ENCODE peak calls at places on chromosomes 1 and 21, in six cellular contexts. B is endothelial cell of umbilical vein, K is GM23338, Q is lower leg skin, L is sigmoid colon, D is brain microvascular endothelial cell. O is an unnamed sample.

GRCh38 chr1:213984387-213985180 is 3.2 kb upstream of the PROX1 start:
- DNase-seq in Q (no peak), D (no peak), L (no peak), K (peak), B (no peak), O (no peak)

GRCh38 chr1:162905759-162906158 is 44.8 kb upstream of the CCDC190 start:
- DNase-seq in L (no peak), K (no peak), B (peak), Q (no peak), D (peak), O (no peak)

GRCh38 chr1:178579562-178579961 is 66.7 kb downstream of the TEX35 start:
- DNase-seq in B (no peak), Q (no peak), L (no peak), K (no peak), D (no peak), O (no peak)

GRCh38 chr1:74513396-74513795 is 985 bp upstream of the LRRC53 start:
- DNase-seq in B (no peak), D (no peak), K (no peak), L (no peak), Q (no peak), O (no peak)

GRCh38 chr1:240705584-240705983 is 93.6 kb upstream of the GREM2 start:
- DNase-seq in D (peak), B (no peak), Q (peak), K (no peak), L (no peak), O (no peak)

GRCh38 chr1:149881876-149882275 is 17.5 kb upstream of the BOLA1 start:
- DNase-seq in L (no peak), Q (peak), D (no peak), K (no peak), B (no peak), O (no peak)

GRCh38 chr1:41661428-41662060 is 177.1 kb upstream of the EDN2 start:
- DNase-seq in B (peak), Q (no peak), K (peak), D (no peak), L (no peak), O (no peak)

GRCh38 chr1:27133158-27133557 is 21.8 kb downstream of the SLC9A1 start:
- DNase-seq in B (no peak), K (no peak), L (no peak), D (no peak), Q (no peak), O (no peak)

GRCh38 chr1:1776672-1777393 is 1.4 kb downstream of the NADK start:
- DNase-seq in K (no peak), B (no peak), Q (no peak), D (no peak), L (no peak), O (no peak)

GRCh38 chr1:19311503-19311930 is 427 bp downstream of the AKR7A2 start:
- DNase-seq in K (no peak), Q (no peak), L (peak), D (no peak), B (no peak), O (no peak)

GRCh38 chr1:32172621-32173245 is 6.7 kb upstream of the TXLNA start:
- DNase-seq in B (peak), L (no peak), D (no peak), K (no peak), Q (no peak), O (no peak)

GRCh38 chr1:156259805-156260204 is 11.9 kb upstream of the PAQR6 start:
- DNase-seq in D (no peak), B (no peak), Q (no peak), L (no peak), K (peak), O (no peak)

GRCh38 chr1:55081905-55082296 is 42.6 kb downstream of the PCSK9 start:
- DNase-seq in Q (no peak), L (no peak), K (no peak), B (peak), D (no peak), O (no peak)

GRCh38 chr1:6701437-6702153 is at the start of gene DNAJC11:
- DNase-seq in K (peak), Q (peak), L (peak), B (peak), D (peak), O (peak)

GRCh38 chr21:16454371-16454770 is 724.6 kb downstream of the USP25 start:
- DNase-seq in Q (no peak), L (no peak), D (no peak), B (peak), K (peak), O (no peak)

GRCh38 chr1:20290624-20291597 is at the start of gene VWA5B1:
- DNase-seq in K (peak), L (no peak), Q (no peak), B (no peak), D (no peak), O (no peak)

GRCh38 chr21:46168238-46168637 is 12.9 kb upstream of the FTCD start:
- DNase-seq in D (no peak), K (no peak), Q (peak), L (peak), B (no peak), O (no peak)

GRCh38 chr1:231337043-231337471 is 595 bp downstream of the EXOC8 start:
- DNase-seq in K (peak), L (peak), Q (no peak), D (no peak), B (no peak), O (no peak)

GRCh38 chr1:72283204-72284083 is 1.1 kb upstream of the NEGR1 start:
- DNase-seq in Q (peak), L (peak), B (peak), K (peak), D (peak), O (no peak)

GRCh38 chr1:111618953-111619634 is 495 bp upstream of the RAP1A start:
- DNase-seq in Q (no peak), K (peak), D (no peak), B (no peak), L (peak), O (no peak)

GRCh38 chr1:41440321-41441090 is 44.0 kb downstream of the EDN2 start:
- DNase-seq in B (no peak), K (no peak), D (no peak), L (no peak), Q (no peak), O (no peak)

GRCh38 chr1:100703716-100704115 is 15.8 kb upstream of the VCAM1 start:
- DNase-seq in Q (no peak), K (no peak), D (no peak), L (no peak), B (peak), O (no peak)

GRCh38 chr1:206757524-206758266 is 12.9 kb upstream of the IL19 start:
- DNase-seq in K (no peak), D (no peak), L (no peak), B (no peak), Q (no peak), O (no peak)

GRCh38 chr1:40309374-40310128 is 7.5 kb downstream of the COL9A2 start:
- DNase-seq in K (no peak), L (no peak), B (no peak), Q (peak), D (no peak), O (no peak)

GRCh38 chr1:170853867-170854266 is 81.5 kb upstream of the MROH9 start:
- DNase-seq in D (no peak), L (no peak), B (no peak), Q (no peak), K (no peak), O (no peak)

GRCh38 chr1:1088801-1089680 is 14.9 kb upstream of the RNF223 start:
- DNase-seq in Q (peak), D (no peak), K (no peak), B (no peak), L (no peak), O (no peak)

GRCh38 chr1:206469411-206469932 is 804 bp upstream of the IKBKE start:
- DNase-seq in D (no peak), Q (no peak), L (no peak), B (no peak), K (peak), O (no peak)

GRCh38 chr1:7389786-7390603 is 381.1 kb upstream of the VAMP3 start:
- DNase-seq in B (peak), Q (peak), K (no peak), L (peak), D (no peak), O (no peak)

GRCh38 chr1:161185282-161185682 is 8.0 kb upstream of the B4GALT3 start:
- DNase-seq in K (no peak), L (peak), B (peak), Q (peak), D (no peak), O (peak)

DNA sequence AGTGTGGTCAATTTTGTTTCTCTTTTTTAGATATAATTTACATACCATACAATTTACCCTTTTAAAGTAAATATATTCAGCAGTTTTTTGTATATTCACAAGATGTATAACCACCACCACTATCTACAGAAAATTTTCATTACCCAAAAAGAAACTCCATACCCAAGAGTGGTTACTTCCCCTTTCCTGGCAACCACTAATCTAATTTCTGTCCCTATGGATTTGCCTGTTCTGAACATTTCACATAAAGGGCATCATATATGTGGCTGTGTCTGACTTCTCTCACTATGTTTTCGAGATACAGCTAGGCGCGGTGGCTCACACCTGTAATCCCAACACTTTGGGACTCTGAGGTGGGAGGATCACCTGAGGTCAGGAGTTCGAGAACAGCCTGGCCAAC is 13.6 kb downstream of the PACC1 start:
- DNase-seq in L (no peak), Q (peak), B (no peak), D (no peak), K (no peak), O (no peak)
- H3K4me3 ChIP-seq in L (no peak), Q (no peak), B (no peak), D (no peak), K (no peak), O (no peak)

GRCh38 chr1:153774036-153774435 is 1.2 kb upstream of the SLC27A3 start:
- DNase-seq in D (no peak), K (no peak), Q (no peak), L (no peak), B (peak), O (no peak)

GRCh38 chr1:153774780-153775431 is at the start of gene SLC27A3:
- DNase-seq in L (peak), K (peak), D (peak), Q (peak), B (no peak), O (no peak)

GRCh38 chr1:153776352-153776751 is 1.1 kb downstream of the SLC27A3 start:
- DNase-seq in L (no peak), Q (peak), D (no peak), K (no peak), B (no peak), O (no peak)

GRCh38 chr1:153776971-153777370 is 1.8 kb downstream of the SLC27A3 start:
- DNase-seq in B (no peak), D (no peak), K (no peak), Q (no peak), L (no peak), O (no peak)

DNA sequence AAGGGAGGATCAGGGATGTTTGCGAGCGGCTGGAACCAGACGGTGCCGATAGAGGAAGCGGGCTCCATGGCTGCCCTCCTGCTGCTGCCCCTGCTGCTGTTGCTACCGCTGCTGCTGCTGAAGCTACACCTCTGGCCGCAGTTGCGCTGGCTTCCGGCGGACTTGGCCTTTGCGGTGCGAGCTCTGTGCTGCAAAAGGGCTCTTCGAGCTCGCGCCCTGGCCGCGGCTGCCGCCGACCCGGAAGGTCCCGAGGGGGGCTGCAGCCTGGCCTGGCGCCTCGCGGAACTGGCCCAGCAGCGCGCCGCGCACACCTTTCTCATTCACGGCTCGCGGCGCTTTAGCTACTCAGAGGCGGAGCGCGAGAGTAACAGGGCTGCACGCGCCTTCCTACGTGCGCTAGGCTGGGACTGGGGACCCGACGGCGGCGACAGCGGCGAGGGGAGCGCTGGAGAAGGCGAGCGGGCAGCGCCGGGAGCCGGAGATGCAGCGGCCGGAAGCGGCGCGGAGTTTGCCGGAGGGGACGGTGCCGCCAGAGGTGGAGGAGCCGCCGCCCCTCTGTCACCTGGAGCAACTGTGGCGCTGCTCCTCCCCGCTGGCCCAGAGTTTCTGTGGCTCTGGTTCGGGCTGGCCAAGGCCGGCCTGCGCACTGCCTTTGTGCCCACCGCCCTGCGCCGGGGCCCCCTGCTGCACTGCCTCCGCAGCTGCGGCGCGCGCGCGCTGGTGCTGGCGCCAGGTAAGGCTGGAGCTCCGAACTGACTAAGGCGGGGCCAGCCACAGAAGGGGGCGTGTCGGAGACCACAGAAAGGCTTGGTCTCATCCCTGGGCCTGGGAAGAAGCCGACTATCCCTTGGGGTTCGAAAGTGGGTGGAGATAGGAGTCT is 465 bp downstream of the SLC27A3 start:
- DNase-seq in K (peak), L (peak), Q (peak), B (peak), D (peak), O (no peak)
- H3K4me3 ChIP-seq in K (peak), L (peak), Q (peak), B (peak), D (peak), O (peak)

GRCh38 chr1:167105841-167106461 is 12.1 kb downstream of the STYXL2 start:
- DNase-seq in D (no peak), L (no peak), B (no peak), Q (no peak), K (peak), O (no peak)
- H3K4me3 ChIP-seq in D (no peak), L (no peak), B (no peak), Q (no peak), K (no peak), O (no peak)

GRCh38 chr1:42739753-42740700 is at the start of gene CLDN19:
- DNase-seq in K (peak), D (no peak), L (no peak), B (no peak), Q (no peak), O (no peak)
- H3K4me3 ChIP-seq in K (peak), D (no peak), L (no peak), B (no peak), Q (no peak), O (no peak)

O was measured in esophagus squamous epithelium.